ENCODE peak calls at places on chromosomes 3 and 15, in ten cellular contexts. W, Y, F, A, C, V, R, U, T and K are unnamed samples.

GRCh38 chr15:45573961-45574629 is 13.1 kb upstream of the BLOC1S6 start:
- DNase-seq in W (no peak), Y (peak), F (no peak), A (peak), C (no peak), V (peak), R (no peak), U (no peak), T (no peak), K (peak)

GRCh38 chr3:29186982-29187718 is 93.7 kb upstream of the RBMS3 start:
- DNase-seq in W (no peak), Y (no peak), F (no peak), A (peak), C (no peak), V (no peak), R (no peak), U (peak), T (no peak), K (no peak)

GRCh38 chr3:123449986-123450474 is 1.1 kb upstream of the ADCY5 start:
- DNase-seq in W (no peak), Y (no peak), F (peak), A (peak), C (peak), V (no peak), R (peak), U (no peak), T (no peak), K (no peak)

GRCh38 chr3:113173102-113173501 is 38.3 kb upstream of the BOC start:
- DNase-seq in W (no peak), Y (no peak), F (no peak), A (no peak), C (no peak), V (no peak), R (no peak), U (no peak), T (no peak), K (no peak)

GRCh38 chr3:159186581-159186980 is 384.7 kb downstream of the MFSD1 start:
- DNase-seq in W (no peak), Y (no peak), F (no peak), A (no peak), C (no peak), V (no peak), R (no peak), U (no peak), T (no peak), K (no peak)

GRCh38 chr15:101092186-101092866 is 159.5 kb downstream of the CHSY1 start:
- DNase-seq in W (no peak), Y (no peak), F (no peak), A (peak), C (no peak), V (no peak), R (no peak), U (no peak), T (no peak), K (no peak)

GRCh38 chr3:37223084-37223975 is 48.9 kb upstream of the LRRFIP2 start:
- DNase-seq in W (no peak), Y (no peak), F (no peak), A (peak), C (no peak), V (no peak), R (no peak), U (peak), T (no peak), K (no peak)

GRCh38 chr3:107855710-107856109 is 235.1 kb downstream of the CD47 start:
- DNase-seq in W (no peak), Y (peak), F (no peak), A (no peak), C (no peak), V (no peak), R (no peak), U (peak), T (peak), K (no peak)

GRCh38 chr15:28125673-28126651 is 26.8 kb upstream of the OCA2 start:
- DNase-seq in W (no peak), Y (peak), F (no peak), A (peak), C (no peak), V (no peak), R (no peak), U (peak), T (peak), K (peak)